ENCODE peak calls at places on chromosomes 12 and 14, in four cellular contexts. U is cardiac muscle cell; D is CD8-positive, alpha-beta T cell; R is NT2/D1. I is an unnamed sample.

GRCh38 chr12:113065126-113066007 is 8.8 kb downstream of the DTX1 start:
- DNase-seq in U (peak; percentile 71), D (no peak), R (peak; percentile 68), I (no peak)

GRCh38 chr12:94561943-94562411 is 88.4 kb downstream of the TMCC3 start:
- DNase-seq in U (no peak), D (no peak), R (no peak), I (no peak)

GRCh38 chr14:102323102-102323501 is 3.6 kb downstream of the ZNF839 start:
- DNase-seq in U (peak; percentile 37), D (no peak), R (no peak), I (no peak)

GRCh38 chr14:67457782-67458181 is 30.7 kb downstream of the TMEM229B start:
- DNase-seq in U (peak; percentile 77), D (no peak), R (no peak), I (no peak)

GRCh38 chr12:57887631-57888406 is 41.3 kb upstream of the CTDSP2 start:
- DNase-seq in U (peak; percentile 25), D (no peak), R (no peak), I (no peak)

GRCh38 chr12:84270470-84271140 is 642.0 kb downstream of the SLC6A15 start:
- DNase-seq in U (peak; percentile 31), D (no peak), R (no peak), I (no peak)

GRCh38 chr12:106841471-106842302 is 67.2 kb downstream of the RIC8B start:
- DNase-seq in U (peak; percentile 72), D (no peak), R (peak; percentile 16), I (peak; percentile 37)

GRCh38 chr14:66507181-66507721 is 696 bp upstream of the GPHN start:
- DNase-seq in U (no peak), D (no peak), R (peak; percentile 5), I (no peak)

GRCh38 chr12:128606040-128606439 is 217.7 kb downstream of the SLC15A4 start:
- DNase-seq in U (no peak), D (no peak), R (peak; percentile 59), I (no peak)

GRCh38 chr14:63542231-63542999 is 762 bp downstream of the PPP2R5E start:
- DNase-seq in U (peak; percentile 46), D (no peak), R (no peak), I (peak; percentile 5)

GRCh38 chr14:105313381-105314286 is 914 bp upstream of the PACS2 start:
- DNase-seq in U (peak; percentile 63), D (peak; percentile 68), R (no peak), I (peak; percentile 49)

GRCh38 chr12:25769076-25769945 is 189.2 kb upstream of the RASSF8 start:
- DNase-seq in U (no peak), D (no peak), R (no peak), I (no peak)

DNA sequence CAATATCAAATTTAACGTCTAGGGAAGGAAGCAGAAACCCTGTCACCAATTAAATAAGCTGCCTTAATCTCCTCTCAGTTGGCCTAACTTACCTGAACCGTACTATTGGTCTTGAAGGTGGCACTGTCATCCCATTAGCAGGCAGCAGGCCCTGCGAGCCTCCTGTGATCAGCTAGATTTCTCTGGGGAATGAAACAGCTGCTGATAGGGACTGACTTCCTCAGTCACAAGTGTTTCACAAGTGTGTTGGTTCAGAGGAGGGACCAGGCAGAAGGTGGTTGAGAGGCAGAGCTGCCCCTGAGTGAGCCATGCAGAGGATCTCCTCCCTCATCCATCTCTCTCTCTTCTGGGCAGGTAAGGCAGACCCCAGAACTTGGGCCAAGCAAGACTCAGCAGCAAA is 166.8 kb downstream of the DAD1 start:
- DNase-seq in U (no peak), D (no peak), R (no peak), I (no peak)
- H3K4me1 ChIP-seq in U (no peaks in the 10 kb centered on the region), D (no peaks in the 10 kb centered on the region), R (peaks cover 2% of the 10 kb centered on the region), I (no peaks in the 10 kb centered on the region)

DNA sequence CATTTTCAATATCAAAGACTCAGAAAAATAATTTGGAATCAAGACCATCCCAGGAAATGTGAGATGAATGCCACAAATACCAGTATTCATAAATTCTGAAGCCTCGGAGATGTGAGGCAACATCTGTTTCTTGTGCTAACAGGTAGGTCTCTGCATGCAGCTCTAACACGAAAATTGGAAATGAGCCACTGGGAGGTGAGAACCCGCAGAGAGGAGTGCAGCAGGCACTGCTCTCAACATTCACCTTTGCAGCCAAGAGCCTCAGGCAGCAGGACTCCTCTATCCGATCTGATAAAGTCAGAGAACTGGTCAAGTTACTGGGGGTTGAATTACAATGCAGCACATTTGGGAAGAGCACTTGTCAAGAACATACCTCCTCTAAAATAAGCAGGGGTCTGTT is 209.4 kb upstream of the KRR1 start:
- DNase-seq in U (peak; percentile 58), D (no peak), R (peak; percentile 39), I (no peak)
- H3K4me1 ChIP-seq in U (peaks cover 34% of the 10 kb centered on the region), D (peaks cover 18% of the 10 kb centered on the region), R (no peaks in the 10 kb centered on the region), I (peaks cover 18% of the 10 kb centered on the region)

GRCh38 chr12:75660805-75661404 is 149.5 kb upstream of the KRR1 start:
- DNase-seq in U (no peak), D (no peak), R (no peak), I (no peak)
- H3K4me1 ChIP-seq in U (no peaks in the 10 kb centered on the region), D (no peaks in the 10 kb centered on the region), R (no peaks in the 10 kb centered on the region), I (peaks cover under 1% of the 10 kb centered on the region)

GRCh38 chr14:54706768-54707167 is 139.8 kb downstream of the SAMD4A start:
- DNase-seq in U (no peak), D (no peak), R (no peak), I (no peak)
- H3K4me1 ChIP-seq in U (peaks cover 32% of the 10 kb centered on the region), D (peaks cover 4% of the 10 kb centered on the region), R (no peaks in the 10 kb centered on the region), I (no peaks in the 10 kb centered on the region)

DNA sequence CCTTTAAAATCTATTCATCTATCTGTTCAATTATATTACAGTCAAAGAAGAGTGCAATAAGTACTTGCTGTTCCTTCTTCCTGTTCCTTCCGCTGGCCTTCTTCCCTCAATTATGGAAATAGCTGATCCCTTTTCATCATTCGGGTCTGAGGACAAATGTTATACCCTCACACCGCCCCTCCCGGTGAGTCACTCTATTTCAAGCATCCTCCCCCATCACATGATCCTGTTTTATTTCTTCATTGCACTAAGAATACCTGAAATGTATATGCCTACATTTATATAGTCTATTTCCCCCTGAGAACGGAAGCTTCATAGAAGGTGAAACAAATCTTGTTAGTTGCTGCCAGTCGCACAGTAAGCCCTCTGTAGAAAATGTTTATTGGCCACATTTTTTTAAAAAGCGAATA is 2.5 kb downstream of the SLC38A1 start:
- DNase-seq in U (no peak), D (no peak), R (no peak), I (no peak)
- H3K4me1 ChIP-seq in U (peaks cover 53% of the 10 kb centered on the region), D (peaks cover 63% of the 10 kb centered on the region), R (peaks cover 8% of the 10 kb centered on the region), I (peaks cover 72% of the 10 kb centered on the region)

DNA sequence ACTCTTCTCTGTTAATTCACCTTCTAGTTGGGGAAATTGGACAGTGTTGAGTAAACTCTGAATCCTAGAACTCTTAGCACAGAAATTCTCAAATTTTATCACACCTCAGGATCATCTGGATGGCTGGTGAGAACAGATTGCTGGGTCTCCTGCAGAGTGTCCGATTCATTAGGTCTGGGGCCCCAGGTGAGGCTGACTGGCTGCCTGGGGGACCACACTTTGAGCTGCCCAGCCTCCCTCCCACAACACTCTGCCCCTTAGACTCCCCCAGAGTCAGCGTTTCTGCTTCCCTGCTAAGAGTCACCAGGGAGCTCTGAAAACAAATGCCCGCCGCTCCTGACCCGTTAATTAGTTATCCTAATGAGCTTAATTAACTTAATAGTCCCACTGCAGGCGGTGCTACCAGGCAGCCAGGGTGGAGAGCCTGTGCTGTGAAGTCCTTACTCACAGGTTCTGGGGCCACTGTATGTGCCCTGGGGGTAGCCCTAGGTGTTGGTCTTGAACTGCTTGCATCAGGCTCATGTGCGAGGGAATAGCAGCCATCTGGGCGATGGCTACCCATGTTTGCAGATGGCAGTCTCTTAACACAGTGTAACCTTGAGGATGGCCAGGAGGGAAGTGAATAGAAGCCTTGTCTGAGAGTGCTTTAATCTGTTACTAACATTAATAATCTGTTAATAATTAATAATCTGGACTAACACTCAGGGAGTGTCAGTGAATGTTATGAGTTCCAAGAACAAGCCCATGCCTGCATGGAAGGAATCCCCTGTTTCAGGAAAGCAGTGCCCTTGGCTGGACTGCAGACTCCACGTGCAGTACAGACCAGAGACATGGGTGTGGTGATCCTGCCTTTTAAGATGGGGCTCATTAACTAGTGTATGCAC is 35.6 kb downstream of the AACS start:
- DNase-seq in U (no peak), D (no peak), R (no peak), I (no peak)
- H3K4me1 ChIP-seq in U (no peaks in the 10 kb centered on the region), D (peaks cover 5% of the 10 kb centered on the region), R (no peaks in the 10 kb centered on the region), I (no peaks in the 10 kb centered on the region)

GRCh38 chr14:74940956-74941565 is 14.3 kb downstream of the PGF start:
- DNase-seq in U (no peak), D (no peak), R (no peak), I (no peak)
- H3K4me1 ChIP-seq in U (peaks cover 13% of the 10 kb centered on the region), D (peaks cover 26% of the 10 kb centered on the region), R (peaks cover 8% of the 10 kb centered on the region), I (peaks cover 51% of the 10 kb centered on the region)